ENCODE peak calls at places on chromosomes 1 and 21, in four cellular contexts. Q is HCT116, G is H1, T is K562. W is an unnamed sample. For H3K36me3 and H3K9me3, the result is how much of the 10 kb centered on the place peaks cover.

GRCh38 chr1:206419783-206420182 is 50.5 kb upstream of the IKBKE start:
- DNase-seq in G (no peak), T (no peak), Q (no peak), W (no peak)

GRCh38 chr1:1034438-1034759 is 14.5 kb downstream of the AGRN start:
- DNase-seq in T (no peak), Q (no peak), G (no peak), W (no peak)

GRCh38 chr1:46614604-46614984 is 2.0 kb downstream of the MOB3C start:
- DNase-seq in G (no peak), T (no peak), Q (no peak), W (no peak)

GRCh38 chr1:33137800-33138199 is 44.0 kb downstream of the TRIM62 start:
- DNase-seq in G (no peak), T (peak), Q (no peak), W (no peak)

GRCh38 chr1:201649776-201650607 is 111.1 kb downstream of the NAV1 start:
- DNase-seq in Q (peak), T (peak), G (peak), W (no peak)

GRCh38 chr1:156602557-156602993 is 1.3 kb upstream of the GPATCH4 start:
- DNase-seq in G (no peak), Q (peak), T (peak), W (no peak)

GRCh38 chr1:77015748-77016341 is 148.6 kb downstream of the ST6GALNAC5 start:
- DNase-seq in T (no peak), Q (no peak), G (no peak), W (no peak)

GRCh38 chr21:44918581-44919033 is 2.1 kb downstream of the ITGB2 start:
- DNase-seq in Q (no peak), G (no peak), T (no peak), W (no peak)

GRCh38 chr1:230430499-230430898 is 4.4 kb upstream of the PGBD5 start:
- DNase-seq in Q (no peak), G (no peak), T (no peak), W (no peak)

GRCh38 chr21:39218082-39218409 is 34.8 kb upstream of the PSMG1 start:
- DNase-seq in Q (no peak), T (no peak), G (no peak), W (no peak)

GRCh38 chr21:39221997-39222486 is 38.8 kb upstream of the PSMG1 start:
- DNase-seq in Q (no peak), T (no peak), G (no peak), W (no peak)

GRCh38 chr21:39217356-39218081 is 34.3 kb upstream of the PSMG1 start:
- DNase-seq in G (no peak), T (no peak), Q (no peak), W (no peak)

GRCh38 chr21:39221282-39221996 is 38.2 kb upstream of the PSMG1 start:
- DNase-seq in G (no peak), T (no peak), Q (no peak), W (no peak)

DNA sequence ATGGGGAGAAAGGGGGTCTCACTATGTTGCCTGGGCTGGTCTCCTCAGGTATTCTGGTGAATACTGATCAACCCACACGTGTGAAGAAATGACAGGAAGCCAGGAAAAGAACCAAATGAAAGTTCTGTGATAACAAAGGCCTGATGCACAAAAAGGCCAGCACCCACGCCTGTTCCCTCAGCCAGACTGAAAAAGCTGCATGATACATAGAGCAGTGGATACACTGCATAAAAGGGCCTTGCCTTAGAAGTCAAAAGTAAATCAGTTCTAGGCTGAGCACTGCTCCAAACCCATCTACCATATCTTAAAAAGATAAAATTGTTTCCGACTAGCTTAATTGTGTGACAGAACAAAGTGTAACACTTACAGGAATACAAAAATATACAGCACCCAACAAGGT is 36.9 kb upstream of the PSMG1 start:
- DNase-seq in G (no peak), T (no peak), Q (no peak), W (no peak)
- H3K36me3 ChIP-seq in G (under half), T (half or more), Q (under half), W (under half)

GRCh38 chr1:114490235-114490634 is 20.8 kb downstream of the TRIM33 start:
- DNase-seq in T (no peak), G (no peak), Q (no peak), W (no peak)
- TF ChIP-seq SIN3A in T (no peak), G (no peak), Q (no peak), W (no peak)

DNA sequence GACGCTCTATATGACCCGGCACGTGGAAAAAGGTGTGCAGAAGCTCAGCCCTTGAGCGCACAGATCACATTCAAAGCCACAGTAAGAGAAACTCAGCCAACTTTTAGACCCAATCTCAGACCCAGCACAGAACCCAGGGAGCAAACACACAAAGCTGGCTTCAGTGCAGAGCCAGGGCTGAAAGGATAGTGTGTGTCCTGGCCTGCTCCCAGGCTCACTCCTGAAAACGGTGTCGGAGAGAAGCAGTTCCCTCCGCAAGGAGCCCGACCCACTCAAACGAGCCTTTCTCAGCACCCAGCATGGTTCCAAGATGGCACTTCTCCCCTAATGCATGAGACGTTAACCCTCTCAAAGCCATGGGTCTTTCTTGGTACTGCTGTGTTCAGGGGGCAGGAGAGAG is 39.6 kb downstream of the CASZ1 start:
- DNase-seq in Q (no peak), T (no peak), G (no peak), W (no peak)
- H3K9me3 ChIP-seq in Q (under half), T (under half), G (under half), W (under half)

GRCh38 chr1:39372105-39372504 is 119.3 kb upstream of the BMP8A start:
- DNase-seq in T (no peak), Q (no peak), G (no peak), W (no peak)

GRCh38 chr1:39370602-39371001 is 120.8 kb upstream of the BMP8A start:
- DNase-seq in Q (no peak), G (no peak), T (no peak), W (no peak)

GRCh38 chr1:39368045-39368444 is 123.4 kb upstream of the BMP8A start:
- DNase-seq in G (no peak), Q (no peak), T (no peak), W (no peak)

GRCh38 chr1:39369568-39369967 is 121.9 kb upstream of the BMP8A start:
- DNase-seq in Q (no peak), G (no peak), T (no peak), W (no peak)
- H3K36me3 ChIP-seq in Q (under half), G (under half), T (half or more), W (under half)

DNA sequence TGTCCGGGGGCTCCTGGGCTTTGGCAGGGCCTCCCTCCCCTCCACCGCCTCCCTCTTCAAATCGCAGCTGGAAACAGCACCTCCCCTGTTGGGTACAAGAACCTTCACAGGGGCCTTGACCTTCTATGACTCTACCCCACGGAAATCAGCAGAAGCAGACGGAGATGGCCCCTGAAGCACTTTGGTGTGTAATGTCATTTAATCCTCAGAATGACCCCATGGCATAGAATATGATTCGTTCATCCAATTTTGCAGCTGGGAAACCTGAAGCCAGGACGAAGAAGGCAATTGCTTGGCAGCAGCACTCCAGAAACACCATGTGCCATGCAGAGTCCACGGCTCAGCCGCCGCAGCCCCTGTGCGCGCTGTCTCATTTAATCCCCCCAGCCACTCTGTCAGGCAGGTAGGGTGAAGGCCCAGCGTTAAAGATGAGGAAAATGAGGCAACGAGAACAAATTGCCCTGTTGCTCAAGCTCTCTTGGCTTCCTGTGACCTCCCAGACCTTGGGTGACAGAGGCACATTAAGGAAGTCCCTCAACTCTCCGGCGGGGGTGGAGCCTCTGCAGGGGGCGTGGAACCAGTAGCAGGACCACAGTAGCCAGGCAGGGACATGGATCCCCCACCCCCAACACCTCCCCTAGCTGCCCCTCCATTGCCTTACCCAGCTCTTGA is 25.8 kb upstream of the LAPTM5 start:
- DNase-seq in T (peak), Q (no peak), G (no peak), W (no peak)
- TF ChIP-seq SIN3A in T (no peak), Q (no peak), G (no peak), W (no peak)

DNA sequence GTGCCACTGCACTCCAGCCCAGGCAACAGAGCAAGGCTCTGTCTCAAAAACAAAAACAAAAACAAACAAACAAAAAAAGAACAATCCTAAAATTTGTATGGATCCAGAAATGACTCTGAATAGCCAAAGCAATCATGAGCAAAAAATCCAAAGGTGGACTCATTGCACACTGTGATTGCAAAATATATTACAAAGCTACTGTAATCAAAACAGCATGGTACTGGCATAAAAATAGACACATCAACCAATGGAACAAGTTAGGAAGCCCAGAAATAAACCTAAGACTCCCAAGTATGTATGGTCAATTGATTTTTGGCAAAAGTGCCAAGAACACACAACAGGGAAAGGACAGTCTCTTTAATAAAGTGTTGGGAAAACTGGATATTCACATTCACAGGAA is 19.9 kb downstream of the ERO1B start:
- DNase-seq in Q (no peak), G (no peak), T (no peak), W (no peak)
- H3K9me3 ChIP-seq in Q (under half), G (under half), T (under half), W (under half)

W was measured in Panc1.